ENCODE peak calls at places on chromosomes 12 and 14, in six cellular contexts. P is B cell; X is AG20443; U is ovary; H is activated gamma-delta T cell treated with anti-CD3 and anti-CD28 coated beads, Interleukin-2, amount 50 U/mL, for 16 hours; A is progenitor cell of endocrine pancreas. V is an unnamed sample.

GRCh38 chr12:21323736-21324135 is 11.0 kb downstream of the SLCO1A2 start:
- DNase-seq in P (no peak), X (no peak), U (no peak), H (no peak), A (no peak), V (no peak)

GRCh38 chr14:62718629-62719028 is 326.6 kb downstream of the KCNH5 start:
- DNase-seq in P (no peak), X (no peak), U (no peak), H (no peak), A (no peak), V (no peak)

GRCh38 chr12:89344862-89345202 is 7.5 kb downstream of the DUSP6 start:
- DNase-seq in P (no peak), X (no peak), U (no peak), H (no peak), A (no peak), V (no peak)

GRCh38 chr12:15728118-15728598 is 61.0 kb downstream of the EPS8 start:
- DNase-seq in P (no peak), X (peak; percentile 71), U (no peak), H (no peak), A (no peak), V (no peak)

GRCh38 chr14:105881021-105881930 is 354.9 kb downstream of the TMEM121 start:
- DNase-seq in P (no peak), X (no peak), U (peak; percentile 10), H (no peak), A (no peak), V (peak; percentile 32)

GRCh38 chr14:49692191-49692757 is 646 bp upstream of the KLHDC1 start:
- DNase-seq in P (no peak), X (no peak), U (no peak), H (no peak), A (no peak), V (no peak)

GRCh38 chr12:87960557-87960956 is 68.6 kb downstream of the C12orf50 start:
- DNase-seq in P (no peak), X (no peak), U (no peak), H (no peak), A (no peak), V (no peak)

GRCh38 chr14:67618617-67619063 is 1.1 kb upstream of the ARG2 start:
- DNase-seq in P (peak; percentile 71), X (peak; percentile 73), U (no peak), H (no peak), A (no peak), V (no peak)

GRCh38 chr12:52401526-52401925 is 4.6 kb downstream of the KRT82 start:
- DNase-seq in P (no peak), X (no peak), U (no peak), H (no peak), A (no peak), V (no peak)

GRCh38 chr14:75636100-75636692 is 24.5 kb downstream of the ERG28 start:
- DNase-seq in P (no peak), X (peak; percentile 80), U (no peak), H (no peak), A (no peak), V (no peak)

GRCh38 chr12:118098911-118099671 is 4.7 kb downstream of the VSIG10 start:
- DNase-seq in P (no peak), X (no peak), U (no peak), H (no peak), A (no peak), V (no peak)

GRCh38 chr14:21022686-21023085 is 2.2 kb downstream of the NDRG2 start:
- DNase-seq in P (no peak), X (no peak), U (no peak), H (no peak), A (no peak), V (no peak)

GRCh38 chr14:49930720-49931119 is 37.8 kb downstream of the ARF6 start:
- DNase-seq in P (peak; percentile 16), X (no peak), U (no peak), H (no peak), A (no peak), V (no peak)

GRCh38 chr14:77219591-77219990 is 38.0 kb downstream of the TMEM63C start:
- DNase-seq in P (no peak), X (no peak), U (no peak), H (no peak), A (no peak), V (no peak)

GRCh38 chr12:97685360-97685759 is 222.8 kb downstream of the RMST start:
- DNase-seq in P (no peak), X (no peak), U (no peak), H (no peak), A (no peak), V (no peak)

GRCh38 chr12:125330645-125331341 is 265.6 kb downstream of the AACS start:
- DNase-seq in P (peak; percentile 40), X (peak; percentile 93), U (peak; percentile 37), H (peak; percentile 4), A (peak; percentile 87), V (peak; percentile 89)

GRCh38 chr14:41859336-41859735 is 252.7 kb downstream of the LRFN5 start:
- DNase-seq in P (no peak), X (no peak), U (no peak), H (no peak), A (no peak), V (no peak)

GRCh38 chr12:25495336-25496097 is 57.6 kb downstream of the LMNTD1 start:
- DNase-seq in P (no peak), X (peak; percentile 63), U (no peak), H (no peak), A (no peak), V (no peak)

GRCh38 chr12:106170285-106170684 is 31.5 kb upstream of the NUAK1 start:
- DNase-seq in P (no peak), X (peak; percentile 82), U (no peak), H (no peak), A (no peak), V (peak; percentile 54)

GRCh38 chr12:27780612-27781408 is 774 bp upstream of the MANSC4 start:
- DNase-seq in P (no peak), X (peak; percentile 55), U (peak; percentile 38), H (no peak), A (peak; percentile 63), V (no peak)

GRCh38 chr12:6263931-6264330 is 46.6 kb upstream of the PLEKHG6 start:
- DNase-seq in P (no peak), X (no peak), U (no peak), H (no peak), A (no peak), V (no peak)

V was measured in aorta.